ENCODE peak calls at places on chromosome 13, in four cellular contexts. I is heart left ventricle, H is colonic mucosa, P is trophoblast cell. C is an unnamed sample.

GRCh38 chr13:60155978-60156377 is 7.8 kb downstream of the DIAPH3 start:
- DNase-seq in I (no peak), H (no peak), P (no peak), C (no peak)

GRCh38 chr13:33493672-33494365 is 208.3 kb upstream of the STARD13 start:
- DNase-seq in I (no peak), H (no peak), P (no peak), C (no peak)

GRCh38 chr13:23466144-23467002 is 32.9 kb upstream of the SACS start:
- DNase-seq in I (peak; percentile 80), H (peak; percentile 46), P (peak; percentile 64), C (peak; percentile 71)

GRCh38 chr13:94813920-94814500 is 101.7 kb upstream of the SOX21 start:
- DNase-seq in I (no peak), H (no peak), P (no peak), C (no peak)

GRCh38 chr13:68369739-68370138 is 1139.6 kb upstream of the PCDH9 start:
- DNase-seq in I (no peak), H (no peak), P (no peak), C (no peak)

GRCh38 chr13:101640797-101641400 is 188.4 kb downstream of the ITGBL1 start:
- DNase-seq in I (no peak), H (no peak), P (peak; percentile 82), C (no peak)

GRCh38 chr13:41034862-41035261 is 15.7 kb upstream of the ELF1 start:
- DNase-seq in I (no peak), H (no peak), P (no peak), C (no peak)

GRCh38 chr13:77836423-77836822 is 82.2 kb downstream of the EDNRB start:
- DNase-seq in I (no peak), H (no peak), P (peak; percentile 73), C (no peak)

GRCh38 chr13:95392597-95392996 is 91.3 kb upstream of the ABCC4 start:
- DNase-seq in I (no peak), H (no peak), P (no peak), C (no peak)

GRCh38 chr13:70520275-70520674 is 412.0 kb upstream of the KLHL1 start:
- DNase-seq in I (no peak), H (no peak), P (no peak), C (no peak)

GRCh38 chr13:46015374-46015773 is 37.2 kb downstream of the ZC3H13 start:
- DNase-seq in I (no peak), H (no peak), P (no peak), C (no peak)

GRCh38 chr13:92074658-92075057 is 676.2 kb downstream of the GPC5 start:
- DNase-seq in I (no peak), H (no peak), P (peak; percentile 4), C (no peak)

GRCh38 chr13:113398963-113399754 is 35.2 kb upstream of the GRTP1 start:
- DNase-seq in I (peak; percentile 58), H (no peak), P (no peak), C (no peak)

GRCh38 chr13:74751739-74752138 is 617.5 kb upstream of the KLF12 start:
- DNase-seq in I (no peak), H (no peak), P (no peak), C (no peak)

GRCh38 chr13:91142572-91142971 is 204.9 kb upstream of the MIR17HG start:
- DNase-seq in I (no peak), H (no peak), P (no peak), C (no peak)

GRCh38 chr13:108083056-108083455 is 132.3 kb downstream of the LIG4 start:
- DNase-seq in I (no peak), H (no peak), P (no peak), C (no peak)

GRCh38 chr13:67224148-67224846 is 5.8 kb downstream of the PCDH9 start:
- DNase-seq in I (peak; percentile 84), H (peak; percentile 57), P (peak; percentile 46), C (peak; percentile 82)

GRCh38 chr13:98471895-98472294 is 105.0 kb downstream of the STK24 start:
- DNase-seq in I (no peak), H (no peak), P (no peak), C (no peak)

DNA sequence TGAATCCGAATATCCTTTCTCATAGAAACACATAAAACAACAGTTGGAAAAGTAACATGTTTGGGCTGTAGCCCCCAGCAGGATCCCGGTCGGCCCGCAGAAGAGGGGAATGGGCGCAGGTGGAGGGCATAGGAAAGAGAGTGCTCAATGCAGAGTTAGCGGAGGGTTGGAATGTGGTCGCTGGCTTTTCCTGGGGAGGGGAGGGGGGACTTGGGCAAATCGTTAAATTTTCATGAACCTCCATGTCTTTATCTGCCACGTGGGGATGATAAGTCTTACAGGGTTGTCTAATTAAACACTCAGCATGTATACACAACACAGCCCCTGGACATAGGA is 425 bp upstream of the SLC46A3 start:
- DNase-seq in I (no peak), H (no peak), P (no peak), C (no peak)
- H3K27ac ChIP-seq in I (peak overlapping the region; percentile 96), H (peak overlapping the region; percentile 94), P (no peak overlapping the region), C (peak overlapping the region; percentile 99)

DNA sequence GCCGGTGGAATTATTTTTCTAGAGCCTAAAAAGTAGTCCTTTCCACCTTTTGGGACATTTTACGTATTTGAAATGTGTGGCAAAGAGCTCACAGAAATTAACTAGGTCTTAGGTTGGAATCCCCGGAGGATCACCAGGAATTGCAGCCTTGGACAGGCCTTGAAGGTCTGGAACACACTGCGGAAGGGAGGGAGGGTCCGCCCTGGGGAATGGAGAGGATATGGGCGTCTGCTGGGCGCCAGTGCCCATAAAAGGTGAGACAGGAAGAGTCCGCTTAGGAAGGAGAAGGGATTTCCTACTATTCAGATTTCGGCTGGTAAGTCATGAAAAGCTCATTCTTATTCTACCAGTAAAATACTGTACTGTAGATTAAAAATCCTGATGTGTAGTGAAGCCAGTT is 111.9 kb downstream of the COL4A2 start:
- DNase-seq in I (no peak), H (no peak), P (peak; percentile 85), C (no peak)
- H3K4me3 ChIP-seq in I (no peak overlapping the region), H (no peak overlapping the region), P (no peak overlapping the region), C (no peak overlapping the region)

DNA sequence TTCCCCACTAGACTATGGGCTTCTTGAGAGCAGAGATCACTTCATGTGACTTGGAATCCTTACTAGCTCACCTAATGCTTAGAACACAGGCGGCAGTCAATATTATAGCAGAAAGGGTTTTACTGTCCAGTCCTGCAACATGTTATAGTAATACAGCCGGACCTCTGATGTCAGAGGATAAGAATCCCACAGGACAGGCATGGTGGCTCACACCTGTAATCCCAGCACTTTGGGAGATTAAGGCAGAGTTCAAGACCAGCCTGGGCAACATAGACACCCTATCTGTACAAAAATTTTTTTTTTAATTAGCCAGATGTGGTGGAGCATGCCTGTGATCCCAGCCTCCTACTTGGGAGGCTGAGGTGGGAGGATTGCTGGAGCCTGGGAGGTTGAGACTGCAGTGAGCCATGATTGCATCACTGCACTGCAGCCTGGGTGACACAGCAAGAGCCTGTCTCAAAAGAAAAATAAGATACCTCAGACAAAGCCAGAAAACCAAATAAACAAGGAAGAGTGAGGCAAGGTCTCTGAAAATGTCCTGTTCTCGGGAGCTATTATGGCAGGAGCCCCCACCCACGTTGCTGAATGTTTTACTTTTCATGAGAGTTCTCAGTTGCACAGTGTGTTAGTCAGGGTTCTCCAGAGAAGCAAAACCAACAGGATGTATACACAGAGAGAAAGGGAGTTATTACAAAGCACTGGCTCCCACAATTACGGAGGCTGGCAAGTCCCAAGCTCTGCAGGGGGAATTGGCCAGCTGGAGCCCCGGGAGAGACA is 100.8 kb downstream of the UBL3 start:
- DNase-seq in I (no peak), H (no peak), P (peak; percentile 91), C (no peak)
- H3K27ac ChIP-seq in I (no peak overlapping the region), H (no peak overlapping the region), P (no peak overlapping the region), C (no peak overlapping the region)

DNA sequence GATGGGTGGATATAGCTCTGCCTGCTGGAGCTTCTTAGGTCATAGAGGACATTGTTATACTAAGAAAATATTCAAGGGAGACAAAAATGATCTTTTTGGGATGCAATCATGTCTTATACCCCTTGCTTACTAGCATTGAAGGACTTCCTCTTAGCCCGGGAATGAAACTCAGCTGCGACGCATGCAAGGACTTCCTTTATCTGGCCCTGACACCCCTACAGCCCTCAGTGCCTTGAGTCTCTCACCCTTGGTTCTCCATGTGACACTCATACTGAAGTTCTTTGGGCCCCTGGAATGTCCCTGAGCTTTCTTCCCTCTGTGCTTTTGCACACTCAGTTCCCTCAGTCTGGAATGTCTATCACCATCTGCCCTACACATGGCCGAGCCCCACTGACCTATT is 72.5 kb upstream of the MTIF3 start:
- DNase-seq in I (no peak), H (no peak), P (no peak), C (no peak)
- H3K4me3 ChIP-seq in I (no peak overlapping the region), H (no peak overlapping the region), P (no peak overlapping the region), C (no peak overlapping the region)

DNA sequence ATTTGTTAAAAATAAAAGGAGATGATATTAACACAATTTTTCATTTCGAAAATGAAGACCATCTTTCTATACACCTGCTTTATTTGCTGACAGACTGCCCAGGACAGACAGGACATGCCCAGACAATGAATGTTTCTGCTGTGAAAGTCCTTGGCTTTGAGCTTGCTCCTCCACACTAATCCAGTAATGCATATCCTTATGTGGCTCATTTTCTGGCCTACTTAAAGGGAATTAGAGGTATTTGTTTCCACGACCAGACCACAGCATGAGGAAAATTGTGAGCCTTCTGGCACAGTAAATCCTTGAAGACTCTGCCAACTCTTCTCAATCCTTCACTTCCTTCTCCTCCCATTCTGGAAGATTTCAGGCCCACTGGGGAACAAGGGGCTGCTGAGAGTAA is 25.7 kb downstream of the CCDC70 start:
- DNase-seq in I (no peak), H (no peak), P (no peak), C (no peak)
- H3K27ac ChIP-seq in I (no peak overlapping the region), H (no peak overlapping the region), P (no peak overlapping the region), C (no peak overlapping the region)

GRCh38 chr13:20526664-20527063 is 1.0 kb upstream of the CRYL1 start:
- DNase-seq in I (no peak), H (no peak), P (no peak), C (no peak)
- H3K4me3 ChIP-seq in I (peak overlapping the region; percentile 79), H (peak overlapping the region; percentile 98), P (no peak overlapping the region), C (peak overlapping the region; percentile 83)

GRCh38 chr13:35824825-35825224 is 306.4 kb downstream of the DCLK1 start:
- DNase-seq in I (no peak), H (no peak), P (no peak), C (no peak)
- H3K27ac ChIP-seq in I (no peak overlapping the region), H (no peak overlapping the region), P (no peak overlapping the region), C (no peak overlapping the region)